ENCODE peak calls at places on chromosomes 12 and 14, in five cellular contexts. J, X, B, Z and S are unnamed samples.
A peak's percentile ranks its signal among the peaks of the same experiment; 100 is the strongest.

GRCh38 chr12:75981773-75982564 is 49.6 kb downstream of the PHLDA1 start:
- DNase-seq in J (no peak), X (peak; percentile 75), B (no peak), Z (no peak), S (no peak)

GRCh38 chr14:88005050-88005481 is at the start of gene GPR65:
- DNase-seq in J (no peak), X (no peak), B (no peak), Z (no peak), S (no peak)

GRCh38 chr12:79373896-79374499 is 316.8 kb downstream of the PAWR start:
- DNase-seq in J (no peak), X (peak; percentile 23), B (peak; percentile 70), Z (no peak), S (no peak)

GRCh38 chr14:94046696-94047250 is 20.6 kb downstream of the OTUB2 start:
- DNase-seq in J (no peak), X (no peak), B (no peak), Z (no peak), S (no peak)

GRCh38 chr12:44847888-44848770 is 28.0 kb downstream of the NELL2 start:
- DNase-seq in J (no peak), X (no peak), B (no peak), Z (no peak), S (no peak)

GRCh38 chr12:51900323-51900889 is 6.9 kb upstream of the ACVRL1 start:
- DNase-seq in J (no peak), X (no peak), B (no peak), Z (no peak), S (no peak)

GRCh38 chr12:862303-862911 is 87.1 kb downstream of the RAD52 start:
- DNase-seq in J (no peak), X (no peak), B (no peak), Z (no peak), S (no peak)

GRCh38 chr14:99408971-99409289 is 71.7 kb downstream of the SETD3 start:
- DNase-seq in J (no peak), X (no peak), B (no peak), Z (no peak), S (no peak)

GRCh38 chr12:22610148-22610547 is 14.8 kb upstream of the ETNK1 start:
- DNase-seq in J (no peak), X (no peak), B (no peak), Z (no peak), S (no peak)

GRCh38 chr12:19978193-19978592 is 390.1 kb upstream of the PDE3A start:
- DNase-seq in J (no peak), X (peak; percentile 97), B (no peak), Z (no peak), S (no peak)

GRCh38 chr12:38905480-38906351 is at the start of gene CPNE8:
- DNase-seq in J (peak; percentile 57), X (no peak), B (peak; percentile 94), Z (peak; percentile 89), S (peak; percentile 94)

GRCh38 chr12:23534196-23534595 is 415.3 kb downstream of the SOX5 start:
- DNase-seq in J (no peak), X (no peak), B (peak; percentile 52), Z (no peak), S (no peak)

GRCh38 chr12:121709478-121709890 is 3.1 kb upstream of the TMEM120B start:
- DNase-seq in J (no peak), X (peak; percentile 83), B (no peak), Z (no peak), S (no peak)

GRCh38 chr12:131347345-131347714 is 363.6 kb upstream of the SFSWAP start:
- DNase-seq in J (no peak), X (no peak), B (no peak), Z (no peak), S (no peak)

GRCh38 chr12:95554532-95555071 is 3.3 kb upstream of the USP44 start:
- DNase-seq in J (no peak), X (no peak), B (no peak), Z (no peak), S (no peak)

GRCh38 chr12:19846561-19846960 is 407.3 kb downstream of the AEBP2 start:
- DNase-seq in J (no peak), X (peak; percentile 69), B (no peak), Z (no peak), S (no peak)

GRCh38 chr12:116524964-116525379 is 34.2 kb upstream of the MAP1LC3B2 start:
- DNase-seq in J (no peak), X (peak; percentile 47), B (no peak), Z (no peak), S (no peak)

GRCh38 chr12:132561784-132562156 is 48.6 kb downstream of the LRCOL1 start:
- DNase-seq in J (no peak), X (no peak), B (peak; percentile 49), Z (no peak), S (no peak)

GRCh38 chr12:88904705-88905104 is 324.4 kb upstream of the KITLG start:
- DNase-seq in J (no peak), X (no peak), B (no peak), Z (no peak), S (no peak)

GRCh38 chr14:60622210-60622919 is 26.9 kb downstream of the SIX1 start:
- DNase-seq in J (no peak), X (peak; percentile 26), B (no peak), Z (no peak), S (no peak)

GRCh38 chr14:72801841-72802587 is 91.9 kb downstream of the DPF3 start:
- DNase-seq in J (no peak), X (peak; percentile 31), B (no peak), Z (no peak), S (no peak)

GRCh38 chr12:24760162-24760561 is 188.7 kb downstream of the BCAT1 start:
- DNase-seq in J (no peak), X (no peak), B (no peak), Z (no peak), S (no peak)

GRCh38 chr12:64678248-64678647 is 68.0 kb downstream of the RASSF3 start:
- DNase-seq in J (no peak), X (no peak), B (no peak), Z (no peak), S (no peak)
- TF ChIP-seq CTCF in J (no peak), X (no peak), B (no peak), Z (no peak), S (no peak)

GRCh38 chr14:105389976-105390848 is 8.1 kb upstream of the TEX22 start:
- DNase-seq in J (no peak), X (no peak), B (no peak), Z (no peak), S (no peak)
- H3K4me3 ChIP-seq in J (no peak overlapping the region), X (no peak overlapping the region), B (no peak overlapping the region), Z (no peak overlapping the region), S (no peak overlapping the region)

GRCh38 chr12:101111441-101111840 is 98.6 kb downstream of the SLC5A8 start:
- DNase-seq in J (no peak), X (no peak), B (no peak), Z (no peak), S (no peak)

GRCh38 chr12:101107032-101107763 is 102.8 kb downstream of the SLC5A8 start:
- DNase-seq in J (no peak), X (no peak), B (no peak), Z (no peak), S (no peak)

GRCh38 chr12:101110856-101111255 is 99.2 kb downstream of the SLC5A8 start:
- DNase-seq in J (no peak), X (no peak), B (no peak), Z (no peak), S (no peak)

GRCh38 chr12:101108130-101108529 is 101.9 kb downstream of the SLC5A8 start:
- DNase-seq in J (no peak), X (no peak), B (no peak), Z (no peak), S (no peak)
- TF ChIP-seq CTCF in J (peak; percentile 8), X (no peak), B (no peak), Z (no peak), S (no peak)

DNA sequence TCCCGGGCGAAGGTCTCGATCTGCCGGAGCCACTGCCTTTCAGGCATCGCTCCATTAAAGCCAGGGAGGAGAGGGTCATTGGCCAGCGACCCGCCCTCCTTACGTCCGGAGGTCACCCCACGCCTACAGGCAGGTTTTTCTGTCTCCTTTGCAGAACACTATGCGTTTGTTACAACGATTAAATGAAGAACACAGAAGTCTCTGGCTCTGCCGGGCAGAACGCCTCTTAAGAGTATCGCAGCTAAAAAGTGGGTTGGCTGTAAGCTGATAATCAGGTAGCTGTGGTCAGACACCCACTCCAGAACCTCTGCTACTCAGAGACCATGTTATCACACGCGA is 15.0 kb downstream of the OTX2 start:
- DNase-seq in J (no peak), X (no peak), B (no peak), Z (no peak), S (no peak)
- H3K4me3 ChIP-seq in J (no peak overlapping the region), X (no peak overlapping the region), B (no peak overlapping the region), Z (no peak overlapping the region), S (no peak overlapping the region)